ENCODE peak calls at places on chromosomes 2 and 18, in six cellular contexts. One of them, this sample, is unnamed.

GRCh38 chr18:77068321-77068841 is 64.2 kb downstream of the MBP start:
- DNase-seq in AG10803: peak
- DNase-seq in fibroblast of the aortic adventitia: peak
- DNase-seq in lower leg skin: peak
- DNase-seq in retinal pigment epithelial cell: no peak
- DNase-seq in astrocyte: peak
- DNase-seq in this sample: peak

GRCh38 chr2:239177325-239177724 is 223.5 kb downstream of the HDAC4 start:
- DNase-seq in fibroblast of the aortic adventitia: no peak
- DNase-seq in AG10803: no peak
- DNase-seq in lower leg skin: peak
- DNase-seq in astrocyte: no peak
- DNase-seq in retinal pigment epithelial cell: no peak
- DNase-seq in this sample: no peak

GRCh38 chr2:167608487-167608886 is 638.9 kb downstream of the STK39 start:
- DNase-seq in fibroblast of the aortic adventitia: no peak
- DNase-seq in AG10803: no peak
- DNase-seq in lower leg skin: no peak
- DNase-seq in astrocyte: no peak
- DNase-seq in retinal pigment epithelial cell: no peak
- DNase-seq in this sample: no peak

GRCh38 chr18:44747157-44747556 is 66.5 kb downstream of the SETBP1 start:
- DNase-seq in fibroblast of the aortic adventitia: peak
- DNase-seq in AG10803: no peak
- DNase-seq in astrocyte: no peak
- DNase-seq in lower leg skin: no peak
- DNase-seq in retinal pigment epithelial cell: no peak
- DNase-seq in this sample: no peak

GRCh38 chr2:174846941-174847938 is 83.0 kb upstream of the CHRNA1 start:
- DNase-seq in astrocyte: peak
- DNase-seq in retinal pigment epithelial cell: peak
- DNase-seq in AG10803: peak
- DNase-seq in fibroblast of the aortic adventitia: peak
- DNase-seq in lower leg skin: no peak
- DNase-seq in this sample: peak

GRCh38 chr2:96876036-96876810 is 6.3 kb upstream of the SEMA4C start:
- DNase-seq in lower leg skin: no peak
- DNase-seq in AG10803: no peak
- DNase-seq in fibroblast of the aortic adventitia: no peak
- DNase-seq in astrocyte: no peak
- DNase-seq in retinal pigment epithelial cell: no peak
- DNase-seq in this sample: peak

GRCh38 chr2:215748446-215748845 is 264.9 kb downstream of the MREG start:
- DNase-seq in AG10803: peak
- DNase-seq in lower leg skin: no peak
- DNase-seq in retinal pigment epithelial cell: no peak
- DNase-seq in fibroblast of the aortic adventitia: peak
- DNase-seq in astrocyte: no peak
- DNase-seq in this sample: peak

GRCh38 chr2:240435457-240435954 is at the start of gene GPC1:
- DNase-seq in astrocyte: peak
- DNase-seq in lower leg skin: peak
- DNase-seq in fibroblast of the aortic adventitia: peak
- DNase-seq in AG10803: peak
- DNase-seq in retinal pigment epithelial cell: no peak
- DNase-seq in this sample: peak

GRCh38 chr2:42567806-42568429 is 514 bp upstream of the MTA3 start:
- DNase-seq in fibroblast of the aortic adventitia: no peak
- DNase-seq in astrocyte: no peak
- DNase-seq in retinal pigment epithelial cell: no peak
- DNase-seq in lower leg skin: peak
- DNase-seq in AG10803: peak
- DNase-seq in this sample: peak

DNA sequence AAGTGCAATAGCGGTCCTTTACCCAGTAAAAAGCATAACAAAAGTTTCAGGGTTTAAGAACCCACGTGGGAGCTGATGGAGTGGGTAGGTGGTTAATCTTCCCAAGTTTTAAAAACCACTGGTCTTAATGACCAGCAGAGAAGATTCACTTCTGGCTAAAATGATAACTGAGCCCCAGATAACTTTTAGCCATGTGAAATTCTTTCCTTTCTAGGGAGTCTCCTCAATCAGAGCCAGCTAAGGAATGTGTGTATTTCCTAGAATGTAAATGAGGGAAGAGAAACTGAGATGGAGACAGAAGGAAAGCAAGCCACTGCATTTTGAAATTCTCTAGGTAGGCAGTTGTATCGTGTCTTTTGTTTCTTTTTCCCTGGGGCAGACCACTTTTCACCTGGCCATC is 1.6 kb downstream of the COLEC12 start:
- DNase-seq in fibroblast of the aortic adventitia: peak
- DNase-seq in AG10803: no peak
- DNase-seq in astrocyte: no peak
- DNase-seq in lower leg skin: no peak
- DNase-seq in retinal pigment epithelial cell: no peak
- DNase-seq in this sample: peak
- H3K4me3 ChIP-seq in fibroblast of the aortic adventitia: peak
- H3K4me3 ChIP-seq in AG10803: peak
- H3K4me3 ChIP-seq in astrocyte: peak
- H3K4me3 ChIP-seq in lower leg skin: no peak
- H3K4me3 ChIP-seq in retinal pigment epithelial cell: peak
- H3K4me3 ChIP-seq in this sample: peak

DNA sequence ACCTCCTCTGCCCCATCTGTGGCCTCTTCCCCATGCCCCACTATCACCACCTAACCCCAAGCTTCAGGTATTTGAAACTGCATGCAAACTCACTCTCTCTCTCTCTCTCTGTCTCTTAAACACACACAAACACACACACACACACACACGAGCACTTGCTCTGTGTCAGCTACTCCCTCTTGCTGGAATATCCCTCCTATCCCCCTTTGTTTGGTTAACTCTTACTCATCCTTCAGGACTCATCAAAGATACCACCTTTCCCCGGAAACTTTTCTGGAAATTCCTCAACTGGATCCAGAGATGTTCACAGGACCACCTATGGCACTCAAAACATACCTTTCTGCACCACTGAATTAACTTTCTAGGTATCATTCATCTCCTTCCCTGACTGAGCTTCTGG is 222.8 kb upstream of the TMEM200C start:
- DNase-seq in retinal pigment epithelial cell: no peak
- DNase-seq in astrocyte: no peak
- DNase-seq in lower leg skin: no peak
- DNase-seq in AG10803: no peak
- DNase-seq in fibroblast of the aortic adventitia: no peak
- DNase-seq in this sample: no peak
- H3K4me3 ChIP-seq in retinal pigment epithelial cell: no peak
- H3K4me3 ChIP-seq in astrocyte: no peak
- H3K4me3 ChIP-seq in lower leg skin: no peak
- H3K4me3 ChIP-seq in AG10803: no peak
- H3K4me3 ChIP-seq in fibroblast of the aortic adventitia: no peak
- H3K4me3 ChIP-seq in this sample: no peak

GRCh38 chr2:19747310-19748072 is 154.3 kb downstream of the TTC32 start:
- DNase-seq in retinal pigment epithelial cell: peak
- DNase-seq in fibroblast of the aortic adventitia: peak
- DNase-seq in astrocyte: peak
- DNase-seq in lower leg skin: peak
- DNase-seq in AG10803: peak
- DNase-seq in this sample: peak
- H3K4me3 ChIP-seq in retinal pigment epithelial cell: no peak
- H3K4me3 ChIP-seq in fibroblast of the aortic adventitia: no peak
- H3K4me3 ChIP-seq in astrocyte: no peak
- H3K4me3 ChIP-seq in lower leg skin: no peak
- H3K4me3 ChIP-seq in AG10803: no peak
- H3K4me3 ChIP-seq in this sample: no peak

DNA sequence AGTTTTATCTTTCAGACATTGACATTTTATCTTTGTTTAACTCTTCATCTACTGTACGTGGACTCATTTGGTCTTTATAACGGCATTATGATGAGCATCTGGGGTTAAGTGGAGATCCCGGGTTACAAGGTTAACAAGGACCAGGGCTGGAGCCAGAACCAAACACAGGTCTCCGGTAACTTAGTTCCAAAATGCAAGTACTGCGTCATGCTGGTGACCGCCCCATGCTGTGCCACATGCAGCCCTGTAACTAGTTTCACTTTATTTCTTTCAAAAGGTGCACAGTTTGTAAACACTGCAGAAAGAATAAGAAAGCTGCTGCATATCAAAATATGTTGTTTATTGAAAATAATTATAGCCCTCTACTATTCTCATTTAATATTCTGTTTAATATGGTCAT is 3.1 kb downstream of the SLC5A7 start:
- DNase-seq in lower leg skin: no peak
- DNase-seq in astrocyte: no peak
- DNase-seq in retinal pigment epithelial cell: no peak
- DNase-seq in fibroblast of the aortic adventitia: no peak
- DNase-seq in AG10803: no peak
- DNase-seq in this sample: no peak
- H3K4me3 ChIP-seq in lower leg skin: no peak
- H3K4me3 ChIP-seq in astrocyte: no peak
- H3K4me3 ChIP-seq in retinal pigment epithelial cell: no peak
- H3K4me3 ChIP-seq in fibroblast of the aortic adventitia: no peak
- H3K4me3 ChIP-seq in AG10803: no peak
- H3K4me3 ChIP-seq in this sample: no peak

GRCh38 chr2:202014328-202015034 is 19.2 kb upstream of the FZD7 start:
- DNase-seq in astrocyte: no peak
- DNase-seq in lower leg skin: no peak
- DNase-seq in AG10803: no peak
- DNase-seq in fibroblast of the aortic adventitia: no peak
- DNase-seq in retinal pigment epithelial cell: no peak
- DNase-seq in this sample: peak
- H3K4me3 ChIP-seq in astrocyte: no peak
- H3K4me3 ChIP-seq in lower leg skin: no peak
- H3K4me3 ChIP-seq in AG10803: no peak
- H3K4me3 ChIP-seq in fibroblast of the aortic adventitia: no peak
- H3K4me3 ChIP-seq in retinal pigment epithelial cell: no peak
- H3K4me3 ChIP-seq in this sample: no peak

GRCh38 chr2:105598853-105599252 is 145.9 kb upstream of the NCK2 start:
- DNase-seq in lower leg skin: no peak
- DNase-seq in AG10803: no peak
- DNase-seq in retinal pigment epithelial cell: no peak
- DNase-seq in astrocyte: no peak
- DNase-seq in fibroblast of the aortic adventitia: no peak
- DNase-seq in this sample: no peak

GRCh38 chr2:105596522-105596921 is 148.2 kb upstream of the NCK2 start:
- DNase-seq in astrocyte: no peak
- DNase-seq in retinal pigment epithelial cell: no peak
- DNase-seq in fibroblast of the aortic adventitia: no peak
- DNase-seq in AG10803: no peak
- DNase-seq in lower leg skin: no peak
- DNase-seq in this sample: no peak

GRCh38 chr2:105597011-105597830 is 147.5 kb upstream of the NCK2 start:
- DNase-seq in lower leg skin: no peak
- DNase-seq in AG10803: no peak
- DNase-seq in retinal pigment epithelial cell: no peak
- DNase-seq in fibroblast of the aortic adventitia: no peak
- DNase-seq in astrocyte: no peak
- DNase-seq in this sample: no peak

GRCh38 chr2:105598404-105598803 is 146.3 kb upstream of the NCK2 start:
- DNase-seq in fibroblast of the aortic adventitia: no peak
- DNase-seq in AG10803: no peak
- DNase-seq in lower leg skin: no peak
- DNase-seq in astrocyte: no peak
- DNase-seq in retinal pigment epithelial cell: no peak
- DNase-seq in this sample: no peak

DNA sequence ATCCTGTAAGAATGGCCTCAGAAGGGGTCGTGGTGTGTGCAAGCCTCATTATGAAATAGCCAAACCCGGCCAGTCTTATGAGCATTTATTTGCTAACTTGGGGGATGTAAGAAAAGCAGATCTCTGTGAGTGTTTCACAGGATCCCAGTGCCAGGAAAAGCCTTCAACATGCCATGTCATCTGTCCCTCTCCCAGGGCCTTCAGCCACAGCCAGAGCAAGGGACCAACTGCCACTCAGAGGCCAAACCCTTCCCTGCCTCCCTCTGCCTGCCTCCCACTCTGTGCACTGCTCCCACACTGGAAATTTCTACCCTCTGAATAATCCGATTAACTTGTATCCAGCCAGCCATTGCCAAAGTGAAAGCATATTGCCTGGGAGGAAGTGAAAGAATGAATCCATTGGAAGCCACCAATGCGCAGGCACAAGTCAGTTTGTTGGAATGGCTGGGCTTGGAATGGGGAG is 146.8 kb upstream of the NCK2 start:
- DNase-seq in lower leg skin: no peak
- DNase-seq in AG10803: no peak
- DNase-seq in astrocyte: no peak
- DNase-seq in fibroblast of the aortic adventitia: no peak
- DNase-seq in retinal pigment epithelial cell: peak
- DNase-seq in this sample: peak
- H3K4me3 ChIP-seq in lower leg skin: no peak
- H3K4me3 ChIP-seq in AG10803: no peak
- H3K4me3 ChIP-seq in astrocyte: no peak
- H3K4me3 ChIP-seq in fibroblast of the aortic adventitia: no peak
- H3K4me3 ChIP-seq in retinal pigment epithelial cell: no peak
- H3K4me3 ChIP-seq in this sample: no peak

This sample was measured in GM23248.